ENCODE peak calls at places on chromosomes 13 and 19, in four cellular contexts. One of them, this sample, is unnamed.

GRCh38 chr19:13992025-13992424 is 14.1 kb downstream of the RFX1 start:
- DNase-seq in HCT116: no peak
- DNase-seq in K562: no peak
- DNase-seq in HepG2: no peak
- DNase-seq in this sample: no peak

GRCh38 chr19:6030214-6030507 is 52.2 kb upstream of the RANBP3 start:
- DNase-seq in HCT116: no peak
- DNase-seq in K562: no peak
- DNase-seq in HepG2: no peak
- DNase-seq in this sample: no peak

GRCh38 chr13:37657134-37657533 is 58.6 kb upstream of the POSTN start:
- DNase-seq in HCT116: no peak
- DNase-seq in K562: no peak
- DNase-seq in HepG2: no peak
- DNase-seq in this sample: no peak

GRCh38 chr13:109494955-109495354 is 291.4 kb downstream of the IRS2 start:
- DNase-seq in HCT116: no peak
- DNase-seq in K562: no peak
- DNase-seq in HepG2: no peak
- DNase-seq in this sample: no peak

GRCh38 chr13:29935309-29935981 is 85.0 kb upstream of the UBL3 start:
- DNase-seq in HCT116: no peak
- DNase-seq in K562: no peak
- DNase-seq in HepG2: no peak
- DNase-seq in this sample: no peak

GRCh38 chr13:84358601-84359000 is 476.3 kb upstream of the SLITRK1 start:
- DNase-seq in HCT116: no peak
- DNase-seq in K562: no peak
- DNase-seq in HepG2: no peak
- DNase-seq in this sample: no peak

GRCh38 chr19:41320185-41320518 is 10.2 kb downstream of the CCDC97 start:
- DNase-seq in HCT116: no peak
- DNase-seq in K562: no peak
- DNase-seq in HepG2: no peak
- DNase-seq in this sample: no peak

GRCh38 chr19:5718032-5718578 is 1.8 kb downstream of the LONP1 start:
- DNase-seq in HCT116: no peak
- DNase-seq in K562: peak
- DNase-seq in HepG2: no peak
- DNase-seq in this sample: no peak

GRCh38 chr19:18059297-18059696 is 27.4 kb downstream of the IL12RB1 start:
- DNase-seq in HCT116: no peak
- DNase-seq in K562: no peak
- DNase-seq in HepG2: no peak
- DNase-seq in this sample: no peak

GRCh38 chr13:53631511-53631910 is 602.9 kb downstream of the OLFM4 start:
- DNase-seq in HCT116: no peak
- DNase-seq in K562: no peak
- DNase-seq in HepG2: no peak
- DNase-seq in this sample: no peak

GRCh38 chr19:28242317-28242927 is 970.5 kb downstream of the UQCRFS1 start:
- DNase-seq in HCT116: no peak
- DNase-seq in K562: peak
- DNase-seq in HepG2: no peak
- DNase-seq in this sample: no peak

GRCh38 chr13:112873851-112874750 is 94.9 kb upstream of the MCF2L start:
- DNase-seq in HCT116: peak
- DNase-seq in K562: peak
- DNase-seq in HepG2: peak
- DNase-seq in this sample: peak

GRCh38 chr13:49454388-49455015 is 10.4 kb downstream of the SETDB2 start:
- DNase-seq in HCT116: no peak
- DNase-seq in K562: no peak
- DNase-seq in HepG2: no peak
- DNase-seq in this sample: no peak

GRCh38 chr19:13770013-13770635 is 4.1 kb upstream of the C19orf53 start:
- DNase-seq in HCT116: no peak
- DNase-seq in K562: no peak
- DNase-seq in HepG2: no peak
- DNase-seq in this sample: no peak

GRCh38 chr19:33270769-33271168 is 31.6 kb downstream of the CEBPA start:
- DNase-seq in HCT116: no peak
- DNase-seq in K562: no peak
- DNase-seq in HepG2: no peak
- DNase-seq in this sample: no peak

GRCh38 chr13:110109910-110110309 is 197.0 kb downstream of the COL4A1 start:
- DNase-seq in HCT116: no peak
- DNase-seq in K562: no peak
- DNase-seq in HepG2: no peak
- DNase-seq in this sample: no peak

GRCh38 chr13:79492313-79492798 is 11.4 kb downstream of the NDFIP2 start:
- DNase-seq in HCT116: no peak
- DNase-seq in K562: no peak
- DNase-seq in HepG2: no peak
- DNase-seq in this sample: no peak

GRCh38 chr19:6236310-6237291 is 43.2 kb downstream of the MLLT1 start:
- DNase-seq in HCT116: no peak
- DNase-seq in K562: no peak
- DNase-seq in HepG2: no peak
- DNase-seq in this sample: no peak

GRCh38 chr13:113472355-113473025 is 18.0 kb downstream of the DCUN1D2 start:
- DNase-seq in HCT116: no peak
- DNase-seq in K562: no peak
- DNase-seq in HepG2: no peak
- DNase-seq in this sample: no peak

GRCh38 chr13:108816381-108816780 is 187.0 kb downstream of the MYO16 start:
- DNase-seq in HCT116: no peak
- DNase-seq in K562: peak
- DNase-seq in HepG2: no peak
- DNase-seq in this sample: no peak

GRCh38 chr19:14056741-14057356 is 5.0 kb downstream of the PALM3 start:
- DNase-seq in HCT116: no peak
- DNase-seq in K562: peak
- DNase-seq in HepG2: no peak
- DNase-seq in this sample: no peak

GRCh38 chr19:49355890-49356289 is 6.3 kb downstream of the TEAD2 start:
- DNase-seq in HCT116: no peak
- DNase-seq in K562: no peak
- DNase-seq in HepG2: no peak
- DNase-seq in this sample: no peak

GRCh38 chr19:41689993-41690800 is 2.1 kb upstream of the CEACAM7 start:
- DNase-seq in HCT116: no peak
- DNase-seq in K562: no peak
- DNase-seq in HepG2: no peak
- DNase-seq in this sample: no peak

GRCh38 chr13:19910336-19911072 is 47.1 kb upstream of the ZMYM5 start:
- DNase-seq in HCT116: peak
- DNase-seq in K562: no peak
- DNase-seq in HepG2: no peak
- DNase-seq in this sample: no peak

GRCh38 chr13:101917475-101917810 is 465.0 kb downstream of the ITGBL1 start:
- DNase-seq in HCT116: no peak
- DNase-seq in K562: no peak
- DNase-seq in HepG2: no peak
- DNase-seq in this sample: no peak

GRCh38 chr19:20278342-20278741 is 111.3 kb downstream of the ZNF486 start:
- DNase-seq in HCT116: no peak
- DNase-seq in K562: no peak
- DNase-seq in HepG2: peak
- DNase-seq in this sample: no peak

GRCh38 chr13:99422556-99423220 is 78.6 kb upstream of the TM9SF2 start:
- DNase-seq in HCT116: no peak
- DNase-seq in K562: no peak
- DNase-seq in HepG2: no peak
- DNase-seq in this sample: no peak

GRCh38 chr19:53102186-53102585 is 1.0 kb downstream of the ZNF160 start:
- DNase-seq in HCT116: no peak
- DNase-seq in K562: peak
- DNase-seq in HepG2: no peak
- DNase-seq in this sample: no peak

GRCh38 chr13:113378825-113379224 is 14.9 kb upstream of the GRTP1 start:
- DNase-seq in HCT116: no peak
- DNase-seq in K562: no peak
- DNase-seq in HepG2: no peak
- DNase-seq in this sample: no peak

GRCh38 chr19:35708391-35708790 is 4.0 kb downstream of the ZBTB32 start:
- DNase-seq in HCT116: no peak
- DNase-seq in K562: no peak
- DNase-seq in HepG2: no peak
- DNase-seq in this sample: no peak

GRCh38 chr19:47798904-47799266 is 5.5 kb downstream of the TPRX1 start:
- DNase-seq in HCT116: no peak
- DNase-seq in K562: no peak
- DNase-seq in HepG2: no peak
- DNase-seq in this sample: no peak

GRCh38 chr13:72884111-72884510 is 102.2 kb downstream of the PIBF1 start:
- DNase-seq in HCT116: no peak
- DNase-seq in K562: no peak
- DNase-seq in HepG2: no peak
- DNase-seq in this sample: no peak

GRCh38 chr19:7706662-7707454 is 4.9 kb upstream of the FCER2 start:
- DNase-seq in HCT116: no peak
- DNase-seq in K562: no peak
- DNase-seq in HepG2: no peak
- DNase-seq in this sample: no peak

GRCh38 chr13:91894311-91894710 is 495.9 kb downstream of the GPC5 start:
- DNase-seq in HCT116: no peak
- DNase-seq in K562: no peak
- DNase-seq in HepG2: no peak
- DNase-seq in this sample: no peak

GRCh38 chr19:6692027-6692426 is 22.1 kb upstream of the TNFSF14 start:
- DNase-seq in HCT116: no peak
- DNase-seq in K562: no peak
- DNase-seq in HepG2: no peak
- DNase-seq in this sample: no peak

GRCh38 chr19:55082023-55082851 is 6.6 kb downstream of the EPS8L1 start:
- DNase-seq in HCT116: no peak
- DNase-seq in K562: peak
- DNase-seq in HepG2: no peak
- DNase-seq in this sample: no peak

GRCh38 chr19:3358919-3359849 is 7.2 kb upstream of the NFIC start:
- DNase-seq in HCT116: no peak
- DNase-seq in K562: peak
- DNase-seq in HepG2: no peak
- DNase-seq in this sample: no peak

DNA sequence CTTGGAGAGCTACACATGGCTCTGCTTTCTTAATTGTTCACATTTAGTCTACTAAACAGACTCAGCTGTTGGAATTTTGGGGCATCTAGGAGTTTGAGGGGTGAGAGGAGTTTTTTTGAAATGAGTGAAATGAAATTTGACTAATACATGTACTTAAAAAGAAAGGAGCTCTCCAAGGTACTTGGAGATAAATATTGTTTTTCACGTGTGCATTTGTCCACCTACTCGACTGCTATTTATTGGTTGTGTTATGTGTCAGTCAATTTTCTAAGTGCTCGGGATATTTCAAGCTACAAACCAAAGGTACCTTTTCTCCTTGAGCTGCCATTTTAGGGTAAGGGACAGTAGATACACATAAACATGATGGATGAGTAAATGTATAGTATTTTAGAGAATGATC is 697.0 kb downstream of the LIG4 start:
- DNase-seq in HCT116: no peak
- DNase-seq in K562: no peak
- DNase-seq in HepG2: no peak
- DNase-seq in this sample: no peak
- TF ChIP-seq REST in HCT116: peak
- TF ChIP-seq REST in K562: no peak
- TF ChIP-seq REST in HepG2: peak
- TF ChIP-seq REST in this sample: peak

GRCh38 chr19:15251749-15252397 is 19.6 kb upstream of the EPHX3 start:
- DNase-seq in HCT116: no peak
- DNase-seq in K562: peak
- DNase-seq in HepG2: peak
- DNase-seq in this sample: no peak
- TF ChIP-seq TCF7L2 in HCT116: no peak
- TF ChIP-seq TCF7L2 in K562: no peak
- TF ChIP-seq TCF7L2 in HepG2: no peak
- TF ChIP-seq TCF7L2 in this sample: no peak

GRCh38 chr19:38359242-38360021 is 14.9 kb upstream of the PSMD8 start:
- DNase-seq in HCT116: no peak
- DNase-seq in K562: no peak
- DNase-seq in HepG2: no peak
- DNase-seq in this sample: no peak
- TF ChIP-seq REST in HCT116: no peak
- TF ChIP-seq REST in K562: no peak
- TF ChIP-seq REST in HepG2: no peak
- TF ChIP-seq REST in this sample: no peak

DNA sequence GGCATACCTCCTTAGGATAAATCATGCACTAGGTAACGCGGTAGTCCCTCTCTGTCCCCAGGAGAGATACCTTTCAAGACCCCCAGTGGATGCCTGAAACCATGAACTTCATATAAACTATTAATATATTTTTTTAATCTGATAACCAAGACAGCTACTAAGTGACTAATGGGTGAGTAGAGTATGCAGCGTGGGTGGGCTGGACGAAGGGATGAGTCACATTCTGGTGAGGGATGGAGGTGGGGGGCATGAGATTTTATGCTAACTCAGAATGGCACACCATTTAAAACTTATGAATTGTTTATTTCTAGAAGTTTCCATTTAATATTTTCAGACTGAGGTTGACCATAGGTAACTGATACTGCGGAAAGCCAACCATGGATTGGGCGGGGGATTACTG is 46.2 kb downstream of the CDK8 start:
- DNase-seq in HCT116: peak
- DNase-seq in K562: no peak
- DNase-seq in HepG2: no peak
- DNase-seq in this sample: no peak
- TF ChIP-seq TCF7L2 in HCT116: no peak
- TF ChIP-seq TCF7L2 in K562: no peak
- TF ChIP-seq TCF7L2 in HepG2: no peak
- TF ChIP-seq TCF7L2 in this sample: no peak

DNA sequence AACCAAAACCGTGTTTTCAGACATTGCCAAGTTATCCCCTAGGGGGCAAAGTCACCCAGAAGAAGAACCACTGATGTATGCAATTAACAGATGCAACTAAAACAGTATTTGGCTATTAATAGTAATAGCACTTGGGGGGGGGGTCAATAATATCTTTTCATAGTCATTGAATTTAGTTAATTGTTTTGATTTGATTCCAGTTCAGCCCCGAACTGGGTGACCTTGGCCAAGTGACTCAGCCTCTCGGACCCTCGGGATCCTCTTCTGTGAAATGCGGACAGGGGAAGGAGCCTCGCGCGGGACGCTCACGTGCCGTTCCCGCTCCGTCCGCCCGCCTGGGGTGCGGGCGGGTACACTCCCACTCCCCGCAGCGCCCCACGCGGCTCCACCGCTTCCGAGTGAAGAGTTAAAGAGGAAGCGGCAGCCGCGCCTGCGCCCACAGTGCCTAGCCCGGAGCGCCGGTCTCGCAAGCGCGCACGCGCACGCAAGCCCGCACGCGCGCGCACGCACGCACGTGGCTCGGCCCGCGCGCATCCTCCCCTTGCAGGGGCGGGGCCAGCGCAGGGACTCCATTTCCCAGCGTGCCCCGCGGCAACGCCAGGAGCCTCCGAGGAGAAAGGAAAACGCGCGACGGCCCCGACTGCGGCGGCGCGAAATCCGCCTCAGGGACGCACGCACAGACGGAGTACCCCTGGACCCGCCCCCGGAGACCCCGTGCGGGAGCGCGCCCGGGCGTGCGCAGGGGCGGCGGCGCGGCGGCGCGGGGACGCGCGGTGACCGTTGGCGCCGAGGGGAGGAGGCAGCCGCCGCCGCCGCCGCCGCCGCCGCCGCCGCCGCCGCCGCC is at the start of gene DAZAP1:
- DNase-seq in HCT116: peak
- DNase-seq in K562: peak
- DNase-seq in HepG2: peak
- DNase-seq in this sample: peak
- TF ChIP-seq REST in HCT116: no peak
- TF ChIP-seq REST in K562: no peak
- TF ChIP-seq REST in HepG2: no peak
- TF ChIP-seq REST in this sample: no peak

This sample was measured in Panc1.